ENCODE peak calls at places on chromosomes 1 and 21, in six cellular contexts. One of them, this sample, is unnamed. For H3K4me1, the result is how much of the 10 kb centered on the place peaks cover.

GRCh38 chr1:1537626-1538250 is 2.7 kb downstream of the TMEM240 start:
- DNase-seq in neural progenitor cell: no peak
- DNase-seq in SK-N-SH: no peak
- DNase-seq in MM.1S: no peak
- DNase-seq in HCT116: no peak
- DNase-seq in PC-3: no peak
- DNase-seq in this sample: no peak

GRCh38 chr1:231951399-231951798 is 324.8 kb downstream of the DISC1 start:
- DNase-seq in MM.1S: no peak
- DNase-seq in HCT116: no peak
- DNase-seq in neural progenitor cell: no peak
- DNase-seq in SK-N-SH: no peak
- DNase-seq in PC-3: peak
- DNase-seq in this sample: peak

GRCh38 chr1:147665521-147665920 is 4.8 kb downstream of the ACP6 start:
- DNase-seq in neural progenitor cell: peak
- DNase-seq in MM.1S: no peak
- DNase-seq in HCT116: no peak
- DNase-seq in PC-3: peak
- DNase-seq in SK-N-SH: no peak
- DNase-seq in this sample: peak

GRCh38 chr1:89360716-89361115 is 3.1 kb upstream of the GBP6 start:
- DNase-seq in MM.1S: no peak
- DNase-seq in neural progenitor cell: no peak
- DNase-seq in SK-N-SH: no peak
- DNase-seq in HCT116: no peak
- DNase-seq in PC-3: peak
- DNase-seq in this sample: no peak

GRCh38 chr1:56797079-56797685 is 22.0 kb downstream of the FYB2 start:
- DNase-seq in PC-3: peak
- DNase-seq in HCT116: no peak
- DNase-seq in MM.1S: no peak
- DNase-seq in neural progenitor cell: no peak
- DNase-seq in SK-N-SH: no peak
- DNase-seq in this sample: no peak

GRCh38 chr1:210883821-210884220 is 250.1 kb downstream of the KCNH1 start:
- DNase-seq in HCT116: no peak
- DNase-seq in MM.1S: no peak
- DNase-seq in neural progenitor cell: no peak
- DNase-seq in PC-3: no peak
- DNase-seq in SK-N-SH: no peak
- DNase-seq in this sample: peak

GRCh38 chr1:85240659-85241058 is 18.8 kb downstream of the C1orf52 start:
- DNase-seq in MM.1S: no peak
- DNase-seq in HCT116: no peak
- DNase-seq in neural progenitor cell: no peak
- DNase-seq in PC-3: no peak
- DNase-seq in SK-N-SH: no peak
- DNase-seq in this sample: no peak

GRCh38 chr1:47262787-47263413 is 30.9 kb upstream of the TAL1 start:
- DNase-seq in SK-N-SH: peak
- DNase-seq in HCT116: peak
- DNase-seq in MM.1S: peak
- DNase-seq in PC-3: peak
- DNase-seq in neural progenitor cell: peak
- DNase-seq in this sample: peak

GRCh38 chr1:118388341-118388740 is 203.3 kb upstream of the SPAG17 start:
- DNase-seq in PC-3: no peak
- DNase-seq in MM.1S: no peak
- DNase-seq in HCT116: no peak
- DNase-seq in neural progenitor cell: no peak
- DNase-seq in SK-N-SH: no peak
- DNase-seq in this sample: peak

GRCh38 chr1:94001397-94002045 is 92.3 kb upstream of the GCLM start:
- DNase-seq in HCT116: no peak
- DNase-seq in SK-N-SH: no peak
- DNase-seq in MM.1S: no peak
- DNase-seq in PC-3: no peak
- DNase-seq in neural progenitor cell: no peak
- DNase-seq in this sample: no peak

DNA sequence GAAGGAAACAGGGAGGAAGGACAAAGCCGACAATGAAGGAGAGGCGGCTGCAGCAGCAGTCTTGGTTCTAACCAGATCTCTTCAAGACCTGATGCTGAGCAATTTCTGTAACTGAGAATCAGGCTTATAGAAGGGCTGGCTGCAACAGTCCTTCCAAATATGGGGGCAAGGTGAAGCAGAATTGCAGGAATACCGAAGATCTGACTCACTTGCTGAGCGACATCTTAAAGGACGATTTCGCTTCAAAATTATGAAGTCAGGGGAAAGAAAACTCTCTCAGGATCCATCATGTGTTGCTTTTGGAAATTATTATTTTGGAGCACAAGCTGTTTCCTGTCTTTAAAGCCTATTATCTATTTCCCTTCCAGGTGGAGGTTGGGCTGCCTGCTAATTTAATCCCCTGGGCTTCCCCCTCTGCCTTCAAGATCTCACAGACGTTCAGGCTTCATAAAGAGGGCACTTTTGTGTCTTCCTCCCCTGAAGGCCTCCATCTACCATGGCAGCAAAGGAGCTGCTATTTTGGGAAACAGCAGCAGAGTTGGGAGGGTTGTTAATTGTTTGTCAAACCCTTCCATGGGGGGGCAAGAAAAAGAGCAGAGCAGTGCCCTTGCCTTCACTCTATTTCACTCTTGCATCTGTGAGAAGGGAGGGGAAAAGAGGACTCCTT is 10.8 kb upstream of the IER5 start:
- DNase-seq in neural progenitor cell: no peak
- DNase-seq in HCT116: no peak
- DNase-seq in SK-N-SH: no peak
- DNase-seq in MM.1S: no peak
- DNase-seq in PC-3: peak
- DNase-seq in this sample: no peak
- H3K9ac ChIP-seq in neural progenitor cell: no peak
- H3K9ac ChIP-seq in HCT116: peak
- H3K9ac ChIP-seq in SK-N-SH: peak
- H3K9ac ChIP-seq in MM.1S: no peak
- H3K9ac ChIP-seq in PC-3: peak
- H3K9ac ChIP-seq in this sample: peak

DNA sequence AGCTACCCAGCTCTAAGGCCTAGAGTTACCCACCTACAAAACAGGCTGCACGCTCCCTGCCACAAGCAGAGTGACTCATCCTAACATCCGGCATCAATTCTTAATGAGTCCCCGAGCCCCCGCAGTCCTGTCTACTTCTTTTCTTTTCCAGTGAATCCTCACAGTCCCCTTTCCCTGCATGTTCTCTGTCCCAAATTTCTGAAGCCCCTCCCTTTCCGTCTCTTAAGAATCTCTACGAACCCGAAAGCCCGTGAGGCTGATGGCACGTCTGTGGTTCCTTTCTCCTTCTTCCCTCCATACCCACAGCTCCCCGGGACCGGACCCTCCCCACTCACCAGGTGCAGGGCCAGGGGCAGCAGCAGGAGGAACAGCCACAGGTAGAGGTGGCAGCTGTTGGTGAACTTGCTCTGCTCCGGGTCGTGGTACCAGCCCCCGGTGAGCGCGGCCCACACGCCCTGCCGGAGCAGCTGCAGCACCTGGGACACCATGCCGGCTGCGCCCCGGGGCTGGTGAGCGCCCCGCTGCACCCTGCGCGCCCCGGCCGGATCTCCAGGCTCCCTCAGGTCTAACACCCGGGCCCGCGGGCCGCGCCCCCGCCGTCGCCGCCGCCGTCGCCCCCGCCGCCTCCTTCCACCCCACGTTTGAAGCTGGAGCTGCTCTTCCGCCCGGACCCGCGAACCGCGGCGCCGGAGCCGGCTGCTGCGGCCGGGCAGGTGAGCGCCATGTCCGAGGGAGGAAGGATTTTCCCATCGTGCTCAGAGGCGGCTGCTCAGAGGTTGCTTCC is at the start of gene PCNX2:
- DNase-seq in MM.1S: peak
- DNase-seq in HCT116: peak
- DNase-seq in neural progenitor cell: peak
- DNase-seq in PC-3: peak
- DNase-seq in SK-N-SH: peak
- DNase-seq in this sample: peak
- H3K4me1 ChIP-seq in MM.1S: under half
- H3K4me1 ChIP-seq in HCT116: under half
- H3K4me1 ChIP-seq in neural progenitor cell: under half
- H3K4me1 ChIP-seq in PC-3: under half
- H3K4me1 ChIP-seq in SK-N-SH: under half
- H3K4me1 ChIP-seq in this sample: under half

DNA sequence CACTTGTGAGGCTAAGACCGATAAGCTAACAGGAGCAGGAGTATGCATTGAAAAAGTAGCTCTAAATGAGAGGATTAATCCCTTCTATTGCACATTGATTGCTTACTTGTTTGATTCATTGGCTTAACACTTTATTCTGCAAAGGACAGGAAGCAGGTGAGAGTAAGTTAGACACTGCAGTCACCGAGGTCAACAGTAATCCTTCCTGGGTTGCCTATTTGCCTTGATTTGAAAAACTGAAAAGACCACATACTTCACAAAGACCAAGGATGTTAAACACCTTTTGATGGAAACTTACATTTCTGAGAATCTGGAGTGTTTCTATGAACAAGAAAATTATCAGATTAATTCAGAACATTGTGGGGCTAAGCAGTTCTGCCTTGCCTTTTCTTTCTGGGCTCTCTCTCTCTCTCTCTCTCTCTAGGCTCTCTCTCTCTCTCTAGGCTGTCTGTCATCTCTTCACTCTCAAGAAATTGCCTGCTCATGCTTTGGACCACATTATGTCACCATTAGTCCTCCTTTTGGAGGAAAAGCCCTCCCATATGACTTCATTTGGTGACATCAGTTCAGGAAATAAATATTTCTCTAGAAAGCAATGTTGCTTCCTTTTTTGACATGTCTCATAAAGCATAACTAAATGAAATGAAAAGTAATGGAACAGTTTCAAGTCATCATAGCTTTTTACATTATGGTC is 103.8 kb downstream of the TNFSF18 start:
- DNase-seq in HCT116: no peak
- DNase-seq in MM.1S: no peak
- DNase-seq in neural progenitor cell: no peak
- DNase-seq in SK-N-SH: no peak
- DNase-seq in PC-3: peak
- DNase-seq in this sample: peak
- TF ChIP-seq EZH2phosphoT487 in HCT116: no peak
- TF ChIP-seq EZH2phosphoT487 in MM.1S: no peak
- TF ChIP-seq EZH2phosphoT487 in neural progenitor cell: no peak
- TF ChIP-seq EZH2phosphoT487 in SK-N-SH: no peak
- TF ChIP-seq EZH2phosphoT487 in PC-3: no peak
- TF ChIP-seq EZH2phosphoT487 in this sample: no peak

GRCh38 chr21:26443867-26444266 is 129.2 kb downstream of the CYYR1 start:
- DNase-seq in neural progenitor cell: no peak
- DNase-seq in PC-3: peak
- DNase-seq in HCT116: no peak
- DNase-seq in MM.1S: no peak
- DNase-seq in SK-N-SH: no peak
- DNase-seq in this sample: peak
- H3K9ac ChIP-seq in neural progenitor cell: no peak
- H3K9ac ChIP-seq in PC-3: no peak
- H3K9ac ChIP-seq in HCT116: no peak
- H3K9ac ChIP-seq in MM.1S: no peak
- H3K9ac ChIP-seq in SK-N-SH: no peak
- H3K9ac ChIP-seq in this sample: no peak

DNA sequence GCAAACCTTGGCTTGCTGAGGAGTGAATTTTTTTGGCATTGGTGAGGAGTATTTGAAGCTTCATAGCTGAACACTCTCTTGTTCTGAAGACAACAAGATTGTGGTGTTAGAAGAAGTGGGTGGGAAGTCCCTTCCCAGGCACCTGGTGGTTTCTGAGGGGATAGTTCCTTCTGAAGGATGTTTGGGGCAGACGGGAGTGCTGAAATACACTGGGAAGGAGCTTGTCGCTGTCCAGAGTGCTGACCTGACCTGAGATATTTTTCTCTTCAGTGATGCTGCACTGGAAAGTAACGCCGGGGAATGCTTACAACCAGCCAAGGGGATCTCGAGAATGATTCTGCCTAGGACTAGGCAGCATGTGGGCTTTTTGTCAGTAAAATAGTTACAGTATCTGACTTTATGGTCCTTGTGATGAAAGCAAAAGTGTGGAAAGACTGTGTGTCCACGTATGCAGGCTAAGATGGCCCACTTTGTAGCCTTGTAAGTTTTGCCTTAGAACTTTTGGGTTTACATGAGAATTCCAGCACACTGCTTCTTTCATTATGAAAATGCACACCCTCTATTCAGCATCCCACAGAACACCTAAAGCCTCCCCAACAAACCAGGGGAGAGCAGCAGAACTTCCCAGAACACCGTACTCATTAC is 33.1 kb upstream of the NFASC start:
- DNase-seq in HCT116: no peak
- DNase-seq in PC-3: peak
- DNase-seq in neural progenitor cell: peak
- DNase-seq in MM.1S: peak
- DNase-seq in SK-N-SH: no peak
- DNase-seq in this sample: peak
- H3K4me1 ChIP-seq in HCT116: under half
- H3K4me1 ChIP-seq in PC-3: under half
- H3K4me1 ChIP-seq in neural progenitor cell: under half
- H3K4me1 ChIP-seq in MM.1S: under half
- H3K4me1 ChIP-seq in SK-N-SH: under half
- H3K4me1 ChIP-seq in this sample: under half

DNA sequence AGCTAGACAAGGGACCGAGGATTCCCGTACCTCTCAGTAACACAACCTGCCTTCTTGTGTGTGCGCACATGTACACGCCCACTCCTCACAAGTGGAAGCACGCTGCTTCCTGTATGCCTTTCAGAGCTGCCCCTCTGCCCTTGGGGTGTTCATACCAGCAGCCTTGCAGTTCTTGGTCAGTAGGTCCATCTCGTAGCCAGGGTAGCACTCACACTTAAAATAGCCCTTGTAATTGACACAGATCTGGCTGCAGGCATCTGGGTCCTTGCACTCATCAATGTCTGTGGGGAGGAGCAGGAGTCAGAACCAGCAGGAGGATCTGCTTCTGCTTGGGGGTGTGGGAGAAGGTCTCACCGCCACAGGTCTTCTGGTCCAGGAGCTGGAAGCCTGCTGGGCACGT is 32.6 kb upstream of the MAGOH start:
- DNase-seq in HCT116: no peak
- DNase-seq in SK-N-SH: no peak
- DNase-seq in PC-3: no peak
- DNase-seq in neural progenitor cell: no peak
- DNase-seq in MM.1S: no peak
- DNase-seq in this sample: no peak
- TF ChIP-seq EZH2phosphoT487 in HCT116: no peak
- TF ChIP-seq EZH2phosphoT487 in SK-N-SH: no peak
- TF ChIP-seq EZH2phosphoT487 in PC-3: no peak
- TF ChIP-seq EZH2phosphoT487 in neural progenitor cell: no peak
- TF ChIP-seq EZH2phosphoT487 in MM.1S: no peak
- TF ChIP-seq EZH2phosphoT487 in this sample: no peak